ENCODE peak calls at places on chromosome 21, in seven cellular contexts. O, N, F, V, C, H and B are unnamed samples.

GRCh38 chr21:32190491-32191144 is 88.2 kb downstream of the MIS18A start:
- DNase-seq in O (no peak), N (no peak), F (no peak), V (no peak), C (no peak), H (no peak), B (peak)

GRCh38 chr21:43916691-43917514 is 51.9 kb downstream of the AGPAT3 start:
- DNase-seq in O (no peak), N (peak), F (no peak), V (no peak), C (no peak), H (no peak), B (no peak)

GRCh38 chr21:41110664-41111063 is 57.3 kb upstream of the BACE2 start:
- DNase-seq in O (no peak), N (no peak), F (no peak), V (no peak), C (no peak), H (no peak), B (no peak)

GRCh38 chr21:29240136-29240535 is 58.6 kb upstream of the BACH1 start:
- DNase-seq in O (no peak), N (no peak), F (no peak), V (no peak), C (no peak), H (no peak), B (no peak)

GRCh38 chr21:41500931-41501381 is 7.0 kb downstream of the TMPRSS2 start:
- DNase-seq in O (no peak), N (no peak), F (no peak), V (no peak), C (no peak), H (no peak), B (no peak)

GRCh38 chr21:32861871-32862270 is 90.3 kb upstream of the PAXBP1 start:
- DNase-seq in O (no peak), N (no peak), F (no peak), V (no peak), C (no peak), H (no peak), B (no peak)

GRCh38 chr21:43959231-43960041 is 52.7 kb upstream of the TRAPPC10 start:
- DNase-seq in O (no peak), N (no peak), F (no peak), V (no peak), C (no peak), H (peak), B (no peak)

GRCh38 chr21:29261555-29262540 is 36.9 kb upstream of the BACH1 start:
- DNase-seq in O (no peak), N (no peak), F (no peak), V (no peak), C (no peak), H (no peak), B (no peak)

GRCh38 chr21:29896884-29897283 is 42.9 kb downstream of the GRIK1 start:
- DNase-seq in O (no peak), N (no peak), F (no peak), V (no peak), C (no peak), H (no peak), B (no peak)

GRCh38 chr21:40153351-40153750 is 286.1 kb downstream of the PCP4 start:
- DNase-seq in O (no peak), N (no peak), F (no peak), V (no peak), C (no peak), H (no peak), B (no peak)

GRCh38 chr21:38486221-38486620 is 12.1 kb downstream of the ERG start:
- DNase-seq in O (no peak), N (no peak), F (no peak), V (no peak), C (no peak), H (no peak), B (no peak)
- H3K27ac ChIP-seq in O (no peak), N (peak), F (no peak), V (no peak), C (no peak), H (peak), B (no peak)

GRCh38 chr21:42863504-42863870 is 15.9 kb downstream of the WDR4 start:
- DNase-seq in O (no peak), N (no peak), F (no peak), V (no peak), C (no peak), H (no peak), B (no peak)

GRCh38 chr21:42862123-42862475 is 17.2 kb downstream of the WDR4 start:
- DNase-seq in O (no peak), N (no peak), F (no peak), V (no peak), C (no peak), H (peak), B (no peak)

GRCh38 chr21:42864286-42864685 is 15.1 kb downstream of the WDR4 start:
- DNase-seq in O (no peak), N (no peak), F (no peak), V (no peak), C (no peak), H (no peak), B (no peak)

GRCh38 chr21:42861311-42862122 is 17.8 kb downstream of the WDR4 start:
- DNase-seq in O (no peak), N (no peak), F (no peak), V (no peak), C (no peak), H (peak), B (no peak)

GRCh38 chr21:42862774-42863503 is 16.4 kb downstream of the WDR4 start:
- DNase-seq in O (no peak), N (no peak), F (no peak), V (no peak), C (peak), H (peak), B (no peak)
- H3K4me3 ChIP-seq in O (no peak), N (no peak), F (no peak), V (no peak), C (no peak), H (no peak), B (no peak)

GRCh38 chr21:36745459-36745858 is 46.5 kb downstream of the SIM2 start:
- DNase-seq in O (no peak), N (no peak), F (no peak), V (no peak), C (no peak), H (no peak), B (no peak)
- H3K27ac ChIP-seq in O (no peak), N (no peak), F (no peak), V (no peak), C (no peak), H (no peak), B (no peak)

GRCh38 chr21:20998456-20998789 is 214 bp downstream of the NCAM2 start:
- DNase-seq in O (no peak), N (no peak), F (no peak), V (no peak), C (no peak), H (no peak), B (no peak)

GRCh38 chr21:20997633-20998455 is at the start of gene NCAM2:
- DNase-seq in O (no peak), N (peak), F (peak), V (peak), C (no peak), H (peak), B (peak)

GRCh38 chr21:20994790-20995189 is 3.4 kb upstream of the NCAM2 start:
- DNase-seq in O (no peak), N (no peak), F (no peak), V (no peak), C (no peak), H (no peak), B (no peak)

GRCh38 chr21:20997308-20997632 is 939 bp upstream of the NCAM2 start:
- DNase-seq in O (no peak), N (no peak), F (peak), V (no peak), C (no peak), H (peak), B (no peak)

GRCh38 chr21:20996421-20997307 is 1.5 kb upstream of the NCAM2 start:
- DNase-seq in O (no peak), N (no peak), F (peak), V (no peak), C (no peak), H (peak), B (no peak)
- H3K4me3 ChIP-seq in O (no peak), N (peak), F (peak), V (peak), C (no peak), H (peak), B (peak)

GRCh38 chr21:38083534-38083933 is 167.3 kb upstream of the KCNJ6 start:
- DNase-seq in O (no peak), N (no peak), F (no peak), V (no peak), C (no peak), H (no peak), B (no peak)
- H3K27ac ChIP-seq in O (no peak), N (no peak), F (no peak), V (no peak), C (no peak), H (no peak), B (no peak)

GRCh38 chr21:45294509-45295291 is 7.0 kb upstream of the POFUT2 start:
- DNase-seq in O (no peak), N (peak), F (no peak), V (peak), C (peak), H (peak), B (peak)
- H3K4me3 ChIP-seq in O (peak), N (peak), F (no peak), V (no peak), C (peak), H (no peak), B (peak)

DNA sequence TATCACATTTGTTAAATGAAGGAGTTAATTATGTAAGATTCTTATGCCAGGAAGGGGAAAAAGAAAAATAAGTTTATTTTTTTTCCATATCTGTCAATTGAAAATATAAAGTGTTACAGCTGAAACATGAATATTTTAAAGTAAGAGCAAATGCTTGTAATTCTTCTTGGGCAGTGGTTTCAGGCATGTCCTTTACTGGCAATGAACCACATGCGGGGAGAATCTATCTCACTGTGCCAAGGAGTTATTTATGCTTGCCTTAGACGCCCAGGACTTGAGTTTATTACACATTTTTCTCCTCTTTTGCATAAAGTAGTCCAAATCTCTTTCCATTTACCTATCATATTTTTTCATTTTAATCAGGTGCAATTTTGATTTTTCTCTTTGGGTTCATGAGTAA is 207.8 kb upstream of the NRIP1 start:
- DNase-seq in O (no peak), N (no peak), F (no peak), V (no peak), C (no peak), H (no peak), B (no peak)
- H3K27ac ChIP-seq in O (no peak), N (no peak), F (no peak), V (no peak), C (no peak), H (no peak), B (no peak)

GRCh38 chr21:27818847-27819246 is 852.0 kb upstream of the ADAMTS5 start:
- DNase-seq in O (no peak), N (no peak), F (no peak), V (no peak), C (no peak), H (no peak), B (no peak)

GRCh38 chr21:27820342-27820741 is 853.5 kb upstream of the ADAMTS5 start:
- DNase-seq in O (no peak), N (no peak), F (no peak), V (no peak), C (no peak), H (no peak), B (no peak)

GRCh38 chr21:27817061-27817460 is 850.2 kb upstream of the ADAMTS5 start:
- DNase-seq in O (no peak), N (no peak), F (no peak), V (no peak), C (no peak), H (no peak), B (no peak)

GRCh38 chr21:27817902-27818623 is 851.2 kb upstream of the ADAMTS5 start:
- DNase-seq in O (no peak), N (no peak), F (no peak), V (no peak), C (no peak), H (no peak), B (no peak)

GRCh38 chr21:27819299-27819698 is 852.4 kb upstream of the ADAMTS5 start:
- DNase-seq in O (no peak), N (no peak), F (no peak), V (no peak), C (no peak), H (no peak), B (no peak)
- H3K4me3 ChIP-seq in O (no peak), N (no peak), F (no peak), V (no peak), C (no peak), H (no peak), B (no peak)

DNA sequence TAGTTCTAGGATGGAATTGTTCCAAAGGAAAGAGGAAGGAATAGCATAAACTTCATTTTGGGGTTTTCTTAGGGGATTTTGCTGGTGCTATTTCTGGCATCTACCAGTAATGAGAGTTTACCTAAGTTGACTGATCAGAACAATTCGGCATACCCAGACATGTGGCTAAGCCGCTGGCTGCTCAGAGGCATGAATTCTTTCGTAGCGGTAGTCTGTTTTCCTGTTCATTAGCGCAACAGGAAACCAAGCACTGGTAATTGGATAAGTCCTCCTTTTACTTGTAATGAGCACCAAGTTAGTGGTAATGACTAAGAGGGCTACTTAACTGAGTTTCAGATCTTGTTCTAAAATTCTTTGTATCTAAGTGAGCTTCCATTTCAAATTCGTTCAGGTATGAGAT is 38.6 kb downstream of the C21orf91 start:
- DNase-seq in O (no peak), N (no peak), F (peak), V (no peak), C (no peak), H (no peak), B (no peak)
- H3K27ac ChIP-seq in O (no peak), N (no peak), F (no peak), V (no peak), C (no peak), H (no peak), B (no peak)

GRCh38 chr21:35517848-35518247 is 468.7 kb upstream of the RUNX1 start:
- DNase-seq in O (no peak), N (no peak), F (no peak), V (no peak), C (no peak), H (no peak), B (no peak)

GRCh38 chr21:35521852-35522505 is 472.9 kb upstream of the RUNX1 start:
- DNase-seq in O (no peak), N (no peak), F (no peak), V (no peak), C (no peak), H (no peak), B (no peak)

GRCh38 chr21:35520302-35520701 is 471.2 kb upstream of the RUNX1 start:
- DNase-seq in O (no peak), N (no peak), F (no peak), V (no peak), C (no peak), H (no peak), B (no peak)

GRCh38 chr21:35521293-35521692 is 472.2 kb upstream of the RUNX1 start:
- DNase-seq in O (no peak), N (no peak), F (peak), V (no peak), C (no peak), H (no peak), B (no peak)

DNA sequence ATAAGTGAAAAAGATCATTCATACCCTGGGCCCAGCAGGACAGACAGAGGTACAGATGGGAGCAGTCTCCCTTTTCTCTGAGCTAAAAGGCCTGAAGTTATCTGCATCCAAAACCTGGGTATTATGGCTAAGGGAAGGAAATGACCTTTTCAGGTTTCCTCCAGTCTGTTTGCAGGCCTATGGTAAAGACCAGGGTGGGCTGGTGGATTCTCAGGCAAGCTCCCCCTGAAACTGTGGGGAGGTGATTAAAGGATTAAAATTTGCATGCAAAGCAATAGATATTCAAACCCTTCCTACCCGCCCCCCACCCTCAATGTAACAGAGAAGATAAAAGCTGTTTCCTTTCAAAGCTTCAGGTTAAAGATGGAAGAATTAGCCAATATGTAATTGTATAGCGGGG is 471.8 kb upstream of the RUNX1 start:
- DNase-seq in O (no peak), N (no peak), F (no peak), V (no peak), C (no peak), H (no peak), B (no peak)
- H3K4me3 ChIP-seq in O (no peak), N (no peak), F (no peak), V (no peak), C (no peak), H (no peak), B (no peak)